ENCODE peak calls at places on chromosomes 5 and 9, in eight cellular contexts. G, Z, M, C, P, L, T and J are unnamed samples.
A peak's percentile ranks its signal among the peaks of the same experiment; 100 is the strongest.

GRCh38 chr5:148314187-148314586 is 2.0 kb downstream of the SPINK7 start:
- DNase-seq in G (no peak), Z (no peak), M (no peak), C (no peak), P (no peak), L (no peak), T (no peak), J (no peak)

GRCh38 chr5:113663879-113664278 is 150.4 kb downstream of the YTHDC2 start:
- DNase-seq in G (peak; percentile 6), Z (no peak), M (peak; percentile 19), C (no peak), P (no peak), L (peak; percentile 80), T (peak; percentile 11), J (no peak)

GRCh38 chr9:80602291-80602690 is 1030.5 kb downstream of the TLE4 start:
- DNase-seq in G (no peak), Z (no peak), M (no peak), C (no peak), P (no peak), L (no peak), T (no peak), J (no peak)

GRCh38 chr9:124532897-124533296 is 25.7 kb upstream of the NR5A1 start:
- DNase-seq in G (no peak), Z (no peak), M (no peak), C (no peak), P (no peak), L (no peak), T (no peak), J (no peak)

GRCh38 chr9:121184463-121184862 is 17.2 kb downstream of the RAB14 start:
- DNase-seq in G (no peak), Z (no peak), M (no peak), C (no peak), P (no peak), L (no peak), T (no peak), J (no peak)

GRCh38 chr5:16508730-16509531 is 43.3 kb upstream of the ZNF622 start:
- DNase-seq in G (no peak), Z (no peak), M (no peak), C (no peak), P (peak; percentile 74), L (peak; percentile 54), T (peak; percentile 89), J (no peak)

GRCh38 chr9:113646491-113646890 is 183.0 kb downstream of the RGS3 start:
- DNase-seq in G (no peak), Z (no peak), M (no peak), C (no peak), P (no peak), L (no peak), T (no peak), J (no peak)

GRCh38 chr5:55031492-55031891 is 7.4 kb downstream of the GZMK start:
- DNase-seq in G (no peak), Z (no peak), M (no peak), C (no peak), P (no peak), L (no peak), T (no peak), J (no peak)

GRCh38 chr5:53362521-53362941 is 117.9 kb upstream of the FST start:
- DNase-seq in G (peak; percentile 37), Z (no peak), M (peak; percentile 95), C (no peak), P (no peak), L (peak; percentile 74), T (no peak), J (peak; percentile 99)

GRCh38 chr5:142748568-142749249 is 21.5 kb upstream of the ARHGAP26 start:
- DNase-seq in G (no peak), Z (peak; percentile 29), M (no peak), C (peak; percentile 86), P (no peak), L (peak; percentile 60), T (peak; percentile 57), J (no peak)

GRCh38 chr9:71223953-71224538 is 102.6 kb upstream of the TRPM3 start:
- DNase-seq in G (no peak), Z (no peak), M (no peak), C (no peak), P (no peak), L (no peak), T (no peak), J (no peak)

GRCh38 chr5:51598026-51598425 is 214.8 kb downstream of the ISL1 start:
- DNase-seq in G (no peak), Z (no peak), M (no peak), C (no peak), P (no peak), L (no peak), T (no peak), J (peak; percentile 3)

GRCh38 chr5:14208071-14209021 is 65.2 kb downstream of the TRIO start:
- DNase-seq in G (no peak), Z (no peak), M (no peak), C (no peak), P (no peak), L (no peak), T (no peak), J (peak; percentile 81)

GRCh38 chr5:171395042-171395441 is 7.4 kb downstream of the NPM1 start:
- DNase-seq in G (no peak), Z (no peak), M (no peak), C (no peak), P (no peak), L (no peak), T (no peak), J (no peak)

GRCh38 chr5:39755986-39756385 is 331.2 kb upstream of the DAB2 start:
- DNase-seq in G (peak; percentile 12), Z (no peak), M (peak; percentile 82), C (no peak), P (no peak), L (peak; percentile 61), T (no peak), J (peak; percentile 96)

GRCh38 chr5:14108170-14108996 is 34.8 kb upstream of the TRIO start:
- DNase-seq in G (peak; percentile 74), Z (peak; percentile 2), M (peak; percentile 78), C (no peak), P (peak; percentile 71), L (peak; percentile 85), T (peak; percentile 73), J (peak; percentile 78)

GRCh38 chr9:124359426-124359825 is 55.8 kb downstream of the PSMB7 start:
- DNase-seq in G (no peak), Z (no peak), M (no peak), C (no peak), P (no peak), L (no peak), T (no peak), J (no peak)

GRCh38 chr9:10479172-10479571 is 133.6 kb downstream of the PTPRD start:
- DNase-seq in G (no peak), Z (no peak), M (no peak), C (no peak), P (no peak), L (no peak), T (peak; percentile 1), J (no peak)

GRCh38 chr5:82319192-82319591 is 41.0 kb upstream of the RPS23 start:
- DNase-seq in G (no peak), Z (no peak), M (no peak), C (no peak), P (no peak), L (no peak), T (no peak), J (no peak)

GRCh38 chr9:131349522-131349880 is 44.4 kb upstream of the PRRC2B start:
- DNase-seq in G (no peak), Z (no peak), M (no peak), C (no peak), P (no peak), L (no peak), T (no peak), J (no peak)

GRCh38 chr9:128628471-128629048 is 28.1 kb downstream of the DYNC2I2 start:
- DNase-seq in G (no peak), Z (no peak), M (no peak), C (peak; percentile 68), P (peak; percentile 79), L (peak; percentile 90), T (no peak), J (peak; percentile 41)

GRCh38 chr5:146400206-146400605 is 46.9 kb upstream of the TCERG1 start:
- DNase-seq in G (no peak), Z (no peak), M (no peak), C (no peak), P (no peak), L (no peak), T (no peak), J (no peak)

GRCh38 chr9:126162611-126163381 is 163.8 kb upstream of the MVB12B start:
- DNase-seq in G (no peak), Z (no peak), M (no peak), C (no peak), P (peak; percentile 46), L (peak; percentile 15), T (no peak), J (no peak)

GRCh38 chr9:35423499-35423898 is 66.4 kb upstream of the RUSC2 start:
- DNase-seq in G (no peak), Z (no peak), M (no peak), C (no peak), P (no peak), L (no peak), T (no peak), J (no peak)

GRCh38 chr5:170055606-170056005 is 50.1 kb upstream of the FOXI1 start:
- DNase-seq in G (no peak), Z (no peak), M (no peak), C (no peak), P (no peak), L (peak; percentile 14), T (no peak), J (no peak)
- TF ChIP-seq CTCF in G (no peak), Z (no peak), M (no peak), C (no peak), P (no peak), L (no peak), T (no peak), J (no peak)

DNA sequence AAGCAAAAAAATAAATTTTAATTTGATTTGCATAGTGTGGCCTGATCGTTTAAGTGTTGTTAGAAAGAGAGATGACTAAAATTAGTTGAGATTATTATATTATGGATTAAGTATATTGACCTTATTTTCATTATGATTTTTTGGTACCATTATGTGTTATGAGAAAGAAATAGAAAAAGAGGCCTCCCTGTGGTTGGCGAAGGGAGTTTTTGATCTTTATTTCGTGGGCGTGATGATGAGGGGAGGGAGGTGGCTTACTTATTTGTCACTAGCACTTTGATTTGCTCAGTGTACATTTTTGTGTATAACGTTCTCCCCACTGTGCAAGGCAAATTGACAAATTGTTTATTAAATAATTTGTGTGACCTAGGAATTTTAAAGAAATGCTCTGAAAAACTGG is 2.8 kb downstream of the DAPK1 start:
- DNase-seq in G (no peak), Z (no peak), M (no peak), C (no peak), P (no peak), L (no peak), T (no peak), J (no peak)
- H3K4me3 ChIP-seq in G (peak overlapping the region; percentile 88), Z (no peak overlapping the region), M (no peak overlapping the region), C (peak overlapping the region; percentile 59), P (no peak overlapping the region), L (no peak overlapping the region), T (no peak overlapping the region), J (no peak overlapping the region)

GRCh38 chr9:92745236-92745790 is 19.3 kb downstream of the BICD2 start:
- DNase-seq in G (no peak), Z (no peak), M (no peak), C (peak; percentile 30), P (no peak), L (no peak), T (no peak), J (no peak)
- TF ChIP-seq CTCF in G (no peak), Z (no peak), M (no peak), C (no peak), P (no peak), L (no peak), T (no peak), J (no peak)

GRCh38 chr5:67014957-67015400 is 181.6 kb downstream of the CD180 start:
- DNase-seq in G (no peak), Z (no peak), M (no peak), C (no peak), P (no peak), L (no peak), T (no peak), J (no peak)
- H3K4me3 ChIP-seq in G (no peak overlapping the region), Z (no peak overlapping the region), M (no peak overlapping the region), C (peak overlapping the region; percentile 22), P (peak overlapping the region; percentile 40), L (peak overlapping the region; percentile 1), T (no peak overlapping the region), J (peak overlapping the region; percentile 8)